ENCODE peak calls at places on chromosome 21, in eight cellular contexts. Q, X, D, R, L, Y, J and N are unnamed samples.

GRCh38 chr21:32524010-32524719 is 61.2 kb downstream of the TCP10L start:
- DNase-seq in Q (peak), X (no peak), D (no peak), R (no peak), L (no peak), Y (no peak), J (no peak), N (no peak)

GRCh38 chr21:35168702-35169101 is 119.6 kb upstream of the RUNX1 start:
- DNase-seq in Q (no peak), X (no peak), D (no peak), R (no peak), L (no peak), Y (no peak), J (no peak), N (no peak)

GRCh38 chr21:42233067-42233981 is 14.4 kb downstream of the ABCG1 start:
- DNase-seq in Q (no peak), X (peak), D (peak), R (peak), L (peak), Y (peak), J (peak), N (no peak)

GRCh38 chr21:8992731-8993174 is 1528.6 kb upstream of the TPTE start:
- DNase-seq in Q (no peak), X (peak), D (no peak), R (no peak), L (no peak), Y (no peak), J (no peak), N (no peak)

GRCh38 chr21:39060485-39061099 is 122.7 kb downstream of the PSMG1 start:
- DNase-seq in Q (no peak), X (no peak), D (no peak), R (no peak), L (no peak), Y (no peak), J (no peak), N (no peak)

GRCh38 chr21:15617968-15618367 is 111.8 kb upstream of the USP25 start:
- DNase-seq in Q (peak), X (no peak), D (no peak), R (no peak), L (no peak), Y (no peak), J (no peak), N (peak)

GRCh38 chr21:38925923-38926322 is 120.2 kb downstream of the ETS2 start:
- DNase-seq in Q (peak), X (no peak), D (no peak), R (no peak), L (no peak), Y (no peak), J (peak), N (peak)

GRCh38 chr21:37527716-37528115 is 161.1 kb downstream of the DYRK1A start:
- DNase-seq in Q (no peak), X (no peak), D (no peak), R (no peak), L (no peak), Y (no peak), J (no peak), N (no peak)

GRCh38 chr21:44773291-44773932 is 28.2 kb downstream of the UBE2G2 start:
- DNase-seq in Q (no peak), X (no peak), D (no peak), R (no peak), L (no peak), Y (no peak), J (no peak), N (no peak)

GRCh38 chr21:25107708-25108107 is 499.6 kb downstream of the MRPL39 start:
- DNase-seq in Q (peak), X (no peak), D (no peak), R (no peak), L (no peak), Y (no peak), J (no peak), N (no peak)

GRCh38 chr21:38980416-38981319 is 174.9 kb downstream of the ETS2 start:
- DNase-seq in Q (no peak), X (no peak), D (no peak), R (no peak), L (no peak), Y (no peak), J (no peak), N (no peak)

GRCh38 chr21:34800797-34801518 is 132.2 kb downstream of the CLIC6 start:
- DNase-seq in Q (no peak), X (no peak), D (no peak), R (no peak), L (no peak), Y (no peak), J (no peak), N (no peak)

GRCh38 chr21:26842976-26843911 is 2.0 kb downstream of the ADAMTS1 start:
- DNase-seq in Q (peak), X (peak), D (no peak), R (peak), L (peak), Y (no peak), J (peak), N (peak)

GRCh38 chr21:45056505-45056904 is 17.9 kb upstream of the ADARB1 start:
- DNase-seq in Q (no peak), X (no peak), D (no peak), R (no peak), L (no peak), Y (no peak), J (no peak), N (no peak)

GRCh38 chr21:39430016-39430415 is 15.6 kb downstream of the LCA5L start:
- DNase-seq in Q (no peak), X (no peak), D (no peak), R (no peak), L (no peak), Y (no peak), J (no peak), N (no peak)

GRCh38 chr21:41950941-41951408 is 2.8 kb downstream of the C2CD2 start:
- DNase-seq in Q (no peak), X (no peak), D (no peak), R (no peak), L (no peak), Y (no peak), J (no peak), N (no peak)

GRCh38 chr21:34200288-34200905 is 127.0 kb downstream of the MRPS6 start:
- DNase-seq in Q (no peak), X (no peak), D (no peak), R (no peak), L (no peak), Y (no peak), J (no peak), N (no peak)

GRCh38 chr21:31132574-31133242 is 94.4 kb upstream of the KRTAP19-8 start:
- DNase-seq in Q (no peak), X (no peak), D (peak), R (no peak), L (no peak), Y (no peak), J (no peak), N (no peak)

GRCh38 chr21:34582506-34583150 is 32.3 kb downstream of the RCAN1 start:
- DNase-seq in Q (peak), X (no peak), D (peak), R (no peak), L (no peak), Y (peak), J (peak), N (no peak)

GRCh38 chr21:45105906-45106485 is 31.6 kb downstream of the ADARB1 start:
- DNase-seq in Q (no peak), X (no peak), D (no peak), R (no peak), L (no peak), Y (no peak), J (no peak), N (no peak)

GRCh38 chr21:38959686-38960049 is 153.9 kb downstream of the ETS2 start:
- DNase-seq in Q (no peak), X (no peak), D (no peak), R (no peak), L (no peak), Y (no peak), J (peak), N (no peak)

GRCh38 chr21:42750737-42751530 is 97.5 kb downstream of the PDE9A start:
- DNase-seq in Q (no peak), X (peak), D (no peak), R (no peak), L (no peak), Y (no peak), J (no peak), N (no peak)